ENCODE peak calls at places on chromosomes 13 and 19, in five cellular contexts. M is mucosa of descending colon, O is fibroblast of the aortic adventitia, J is HCT116, I is tibial nerve. F is an unnamed sample.

GRCh38 chr13:91264484-91264883 is 83.0 kb upstream of the MIR17HG start:
- DNase-seq in M (no peak), O (no peak), J (no peak), I (no peak), F (no peak)

GRCh38 chr13:98420560-98421175 is 156.2 kb downstream of the STK24 start:
- DNase-seq in M (no peak), O (no peak), J (no peak), I (no peak), F (no peak)

GRCh38 chr13:111908391-111908790 is 158.6 kb upstream of the SOX1 start:
- DNase-seq in M (no peak), O (no peak), J (no peak), I (no peak), F (no peak)

GRCh38 chr13:88294368-88294767 is 623.2 kb downstream of the SLITRK5 start:
- DNase-seq in M (no peak), O (no peak), J (no peak), I (no peak), F (no peak)

GRCh38 chr13:92967923-92968322 is 258.7 kb upstream of the GPC6 start:
- DNase-seq in M (no peak), O (peak), J (no peak), I (no peak), F (no peak)

GRCh38 chr13:67742478-67742877 is 512.3 kb upstream of the PCDH9 start:
- DNase-seq in M (no peak), O (no peak), J (no peak), I (no peak), F (no peak)

GRCh38 chr19:41437944-41438574 is 1.7 kb downstream of the DMAC2 start:
- DNase-seq in M (no peak), O (no peak), J (no peak), I (no peak), F (no peak)

GRCh38 chr19:50998061-50998460 is 3.3 kb downstream of the KLK8 start:
- DNase-seq in M (no peak), O (no peak), J (no peak), I (no peak), F (no peak)

GRCh38 chr19:42471554-42472249 is 29.0 kb upstream of the CXCL17 start:
- DNase-seq in M (no peak), O (no peak), J (no peak), I (no peak), F (no peak)

GRCh38 chr19:33296473-33297060 is 5.8 kb downstream of the CEBPA start:
- DNase-seq in M (peak), O (no peak), J (no peak), I (peak), F (no peak)

GRCh38 chr19:31350033-31350692 is 927 bp upstream of the TSHZ3 start:
- DNase-seq in M (peak), O (no peak), J (no peak), I (no peak), F (no peak)

GRCh38 chr19:4575267-4575793 is 15.8 kb upstream of the SEMA6B start:
- DNase-seq in M (no peak), O (peak), J (no peak), I (no peak), F (peak)

GRCh38 chr13:30874561-30874960 is 31.5 kb upstream of the MEDAG start:
- DNase-seq in M (no peak), O (no peak), J (no peak), I (no peak), F (no peak)

GRCh38 chr13:96771501-96772367 is 222.5 kb downstream of the OXGR1 start:
- DNase-seq in M (no peak), O (peak), J (no peak), I (no peak), F (no peak)

GRCh38 chr19:7337380-7338194 is 11.2 kb upstream of the ARHGEF18 start:
- DNase-seq in M (no peak), O (no peak), J (no peak), I (no peak), F (no peak)

GRCh38 chr19:42529248-42529764 is 1.0 kb upstream of the CEACAM1 start:
- DNase-seq in M (peak), O (peak), J (peak), I (peak), F (peak)

GRCh38 chr19:28485300-28485699 is 727.7 kb downstream of the UQCRFS1 start:
- DNase-seq in M (peak), O (no peak), J (no peak), I (no peak), F (no peak)

DNA sequence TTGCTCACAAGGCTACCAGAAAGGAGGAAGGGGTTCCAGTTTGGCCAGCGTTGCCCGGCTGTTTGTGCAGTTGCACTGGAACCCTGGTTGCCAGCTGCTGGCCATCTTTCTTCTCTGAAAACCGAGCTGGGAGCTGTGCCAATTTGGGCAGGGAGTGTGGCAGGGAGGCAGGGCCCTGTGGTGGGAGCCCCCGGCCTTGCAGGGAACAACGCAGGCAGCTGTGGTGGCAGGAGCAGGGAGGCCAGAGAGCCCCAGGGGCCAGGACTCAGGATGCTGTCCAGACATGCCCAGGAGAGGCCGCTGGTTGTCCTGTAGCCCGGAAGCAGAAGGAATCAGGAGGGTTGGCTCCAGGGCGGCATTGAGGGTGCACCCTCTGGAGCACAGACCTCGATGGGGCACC is 4.8 kb downstream of the KMT5C start:
- DNase-seq in M (no peak), O (no peak), J (no peak), I (no peak), F (no peak)
- TF ChIP-seq CTCF in M (no peak), O (no peak), J (no peak), I (no peak), F (no peak)

DNA sequence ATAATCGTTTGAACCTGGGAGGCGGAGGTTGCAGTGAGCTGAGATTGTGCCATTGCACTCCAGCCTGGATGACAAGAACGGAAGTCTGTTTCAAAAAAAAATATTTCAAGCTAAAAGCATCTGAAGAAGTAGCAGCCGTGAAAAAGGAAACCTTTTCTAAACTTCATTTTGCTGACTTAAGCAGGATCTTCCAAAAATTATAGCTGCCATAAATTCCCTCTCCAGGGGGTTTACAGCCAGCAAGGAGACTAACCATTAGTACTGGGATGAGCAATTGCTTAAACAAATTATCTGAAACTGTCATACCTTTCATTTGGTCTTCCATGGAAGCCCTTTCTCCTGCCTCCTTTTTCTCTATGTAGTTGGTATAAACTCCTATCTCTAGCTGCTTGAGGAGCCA is 69.9 kb upstream of the TSC22D1 start:
- DNase-seq in M (no peak), O (no peak), J (no peak), I (no peak), F (no peak)
- TF ChIP-seq CTCF in M (no peak), O (no peak), J (no peak), I (no peak), F (no peak)

DNA sequence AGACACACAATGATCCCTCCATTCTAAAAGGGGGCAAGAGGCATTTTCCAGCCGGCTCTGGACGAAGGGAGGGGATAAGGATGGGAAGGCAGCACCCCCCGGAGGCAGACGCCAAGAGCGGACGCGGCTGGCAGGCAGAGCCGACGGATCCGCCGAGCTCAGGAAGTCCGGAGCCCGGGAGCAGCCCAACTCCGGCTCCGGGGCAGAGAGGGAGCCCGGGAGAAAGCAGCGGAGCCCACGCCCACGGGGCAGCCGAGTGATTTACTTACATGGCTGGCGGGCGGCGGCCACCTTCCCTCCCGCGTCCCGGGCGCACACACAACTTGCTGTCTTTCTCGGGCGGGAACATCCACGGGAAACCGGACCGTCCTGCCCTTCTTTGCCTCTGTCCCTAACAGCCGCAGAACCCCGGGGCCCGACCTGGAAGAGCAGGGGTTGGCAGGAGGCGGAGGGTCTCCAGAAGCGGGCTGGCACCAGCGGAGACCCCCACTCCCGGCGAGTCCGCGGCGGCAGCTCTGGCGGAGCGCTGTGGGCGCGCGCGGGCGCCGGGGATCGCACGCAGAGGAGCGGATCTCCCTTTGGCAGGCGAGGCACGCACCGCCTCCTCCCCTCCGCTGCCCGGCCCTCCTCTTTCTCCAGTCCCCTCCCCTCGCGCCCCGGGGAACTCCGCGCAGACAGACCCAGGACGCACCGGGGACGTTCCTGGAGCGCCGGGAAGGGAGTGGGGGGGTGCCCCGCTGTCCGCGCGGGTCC is at the start of gene LHFPL6:
- DNase-seq in M (peak), O (peak), J (no peak), I (peak), F (peak)
- TF ChIP-seq CTCF in M (no peak), O (peak), J (peak), I (peak), F (peak)

DNA sequence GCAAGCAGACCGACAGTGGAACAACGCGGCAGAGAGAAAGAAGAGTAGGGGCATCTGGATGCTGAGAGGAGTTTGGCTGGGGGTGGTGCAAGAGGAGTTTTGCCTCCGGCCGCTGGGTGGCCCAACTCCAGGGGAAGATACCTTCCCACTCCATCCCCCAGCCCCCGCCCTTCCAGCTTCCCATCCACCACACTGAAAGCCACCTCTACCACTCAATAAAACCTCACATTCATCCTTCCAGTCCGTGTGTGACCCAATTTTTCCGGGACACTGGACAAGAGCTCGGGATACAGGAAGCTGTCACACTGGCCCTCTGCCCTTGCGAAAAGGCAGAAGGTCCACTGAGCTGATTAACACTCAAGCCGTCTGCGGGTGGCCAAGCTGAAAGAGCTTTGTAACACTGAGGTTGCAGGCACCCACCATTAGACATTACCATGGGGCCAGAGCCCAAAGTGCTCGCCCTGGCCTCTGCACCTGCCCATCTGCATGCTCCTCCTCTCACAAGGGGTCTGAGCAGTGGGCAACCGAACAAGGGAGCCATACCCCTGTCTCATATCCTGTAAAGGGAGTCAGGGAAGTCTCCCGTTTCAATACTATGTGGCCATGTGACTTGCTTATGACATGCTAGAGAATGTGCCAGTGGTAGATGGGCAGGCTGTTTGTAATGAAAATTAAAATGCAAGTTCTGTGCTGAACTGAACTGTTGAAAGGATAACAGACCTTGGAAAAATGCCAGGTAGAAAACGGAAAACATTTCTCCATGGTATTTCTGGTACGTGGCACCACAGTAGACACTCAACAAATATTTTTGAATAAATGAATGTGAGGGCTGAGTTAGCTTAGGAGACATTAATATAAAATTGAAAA is 205.1 kb upstream of the STARD13 start:
- DNase-seq in M (no peak), O (peak), J (no peak), I (no peak), F (no peak)
- TF ChIP-seq CTCF in M (no peak), O (no peak), J (no peak), I (no peak), F (no peak)

DNA sequence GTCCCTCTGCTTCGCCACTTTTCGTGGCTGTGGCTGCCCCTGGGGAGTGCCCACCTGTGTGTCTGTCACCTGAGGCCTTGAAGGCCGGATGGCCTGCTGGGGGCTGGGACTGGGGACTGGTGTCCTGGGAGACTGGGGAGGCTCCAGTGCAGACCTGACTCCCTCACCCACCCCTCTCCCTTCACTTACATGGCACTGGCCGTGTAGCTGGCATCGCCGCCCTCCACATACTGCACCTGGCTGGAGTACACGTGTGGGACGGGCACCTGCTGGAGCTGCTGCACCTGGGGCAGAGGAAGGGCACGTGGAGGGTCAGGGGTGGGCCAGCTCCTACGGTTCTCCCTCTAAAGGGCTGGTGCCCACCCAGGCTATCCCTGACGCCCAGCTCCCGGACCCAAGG is 25.5 kb downstream of the DCAF15 start:
- DNase-seq in M (no peak), O (no peak), J (no peak), I (no peak), F (no peak)
- TF ChIP-seq CTCF in M (no peak), O (no peak), J (no peak), I (no peak), F (no peak)